ENCODE peak calls at places on chromosomes 13 and 19, in seven cellular contexts. O is CD4-positive, alpha-beta T cell; Y is fibroblast of mammary gland; U is glutamatergic neuron; T is pancreas; X is endothelial cell; H is GM06990. E is an unnamed sample.

GRCh38 chr19:55947532-55947931 is at the start of gene NLRP8:
- DNase-seq in T (no peak), Y (no peak), U (no peak), O (no peak), H (no peak), X (no peak), E (no peak)

GRCh38 chr19:34308381-34309367 is 54.3 kb downstream of the GARRE1 start:
- DNase-seq in H (peak), U (no peak), T (no peak), X (no peak), O (no peak), Y (peak), E (no peak)

GRCh38 chr13:102724923-102725322 is 30.1 kb upstream of the METTL21C start:
- DNase-seq in X (no peak), O (no peak), H (no peak), U (no peak), Y (peak), T (no peak), E (no peak)

GRCh38 chr13:95553614-95554385 is 1.3 kb downstream of the CLDN10 start:
- DNase-seq in O (no peak), U (peak), Y (no peak), X (peak), H (no peak), T (peak), E (peak)

GRCh38 chr19:2534374-2535050 is 58.6 kb downstream of the GADD45B start:
- DNase-seq in Y (peak), X (no peak), U (no peak), T (no peak), O (no peak), H (no peak), E (no peak)

GRCh38 chr13:113105032-113105993 is at the start of gene F7:
- DNase-seq in T (no peak), H (no peak), Y (no peak), O (no peak), U (no peak), X (no peak), E (no peak)

GRCh38 chr19:33818426-33818825 is 21.8 kb downstream of the KCTD15 start:
- DNase-seq in Y (no peak), T (no peak), O (no peak), H (no peak), X (no peak), U (no peak), E (no peak)

GRCh38 chr19:16889429-16889882 is 657 bp downstream of the F2RL3 start:
- DNase-seq in X (no peak), O (no peak), U (no peak), Y (no peak), H (no peak), T (no peak), E (no peak)

GRCh38 chr19:55254625-55254977 is 4.2 kb downstream of the PPP6R1 start:
- DNase-seq in U (no peak), Y (no peak), T (no peak), O (no peak), X (no peak), H (no peak), E (no peak)

GRCh38 chr19:14890616-14891379 is 4.9 kb upstream of the OR7A17 start:
- DNase-seq in O (no peak), U (no peak), T (no peak), Y (no peak), H (no peak), X (no peak), E (no peak)

GRCh38 chr19:55552206-55552605 is 6.9 kb upstream of the SBK3 start:
- DNase-seq in X (no peak), U (no peak), Y (no peak), T (no peak), H (no peak), O (no peak), E (no peak)

GRCh38 chr19:31980851-31981250 is 364.6 kb upstream of the ZNF507 start:
- DNase-seq in Y (no peak), X (no peak), U (no peak), T (no peak), H (no peak), O (no peak), E (no peak)

GRCh38 chr13:77724092-77724491 is 26.6 kb downstream of the SLAIN1 start:
- DNase-seq in X (no peak), Y (no peak), H (no peak), T (no peak), O (no peak), U (no peak), E (no peak)

GRCh38 chr13:110653851-110654250 is 38.5 kb downstream of the NAXD start:
- DNase-seq in H (no peak), T (no peak), X (no peak), U (no peak), Y (no peak), O (no peak), E (no peak)

GRCh38 chr19:56837892-56838679 is 2.4 kb downstream of the PEG3 start:
- DNase-seq in T (peak), X (no peak), U (peak), H (no peak), Y (peak), O (no peak), E (peak)

GRCh38 chr19:3692141-3693029 is 7.9 kb downstream of the PIP5K1C start:
- DNase-seq in T (no peak), X (peak), O (peak), Y (no peak), H (no peak), U (peak), E (no peak)

GRCh38 chr19:30225615-30226463 is 146.3 kb upstream of the ZNF536 start:
- DNase-seq in H (no peak), T (peak), Y (no peak), U (peak), X (no peak), O (no peak), E (peak)

GRCh38 chr19:40610396-40611064 is 9.4 kb downstream of the LTBP4 start:
- DNase-seq in U (no peak), O (peak), Y (no peak), X (no peak), T (peak), H (peak), E (no peak)

GRCh38 chr13:31773538-31773937 is 34.2 kb downstream of the RXFP2 start:
- DNase-seq in T (no peak), H (no peak), Y (peak), U (no peak), X (no peak), O (no peak), E (no peak)

GRCh38 chr19:1312732-1313694 is 27.3 kb downstream of the EFNA2 start:
- DNase-seq in U (no peak), O (no peak), T (peak), Y (peak), X (no peak), H (peak), E (no peak)

GRCh38 chr13:105638446-105638845 is 897.0 kb downstream of the EFNB2 start:
- DNase-seq in U (no peak), Y (no peak), H (no peak), O (no peak), T (no peak), X (no peak), E (no peak)

GRCh38 chr19:44879309-44880065 is 11.6 kb upstream of the TOMM40 start:
- DNase-seq in T (no peak), H (no peak), Y (no peak), X (no peak), U (no peak), O (no peak), E (no peak)

GRCh38 chr19:56091066-56091490 is 30.0 kb downstream of the ZNF787 start:
- DNase-seq in O (no peak), T (no peak), H (no peak), U (no peak), Y (peak), X (no peak), E (no peak)

GRCh38 chr19:45497791-45498190 is 452 bp upstream of the PPM1N start:
- DNase-seq in H (no peak), Y (no peak), O (no peak), X (no peak), T (no peak), U (no peak), E (no peak)

GRCh38 chr13:75480691-75481175 is 1.2 kb downstream of the TBC1D4 start:
- DNase-seq in X (peak), O (no peak), U (peak), Y (peak), H (peak), T (peak), E (peak)

GRCh38 chr13:43411741-43412140 is 375.0 kb downstream of the ENOX1 start:
- DNase-seq in U (no peak), Y (no peak), H (no peak), T (no peak), O (no peak), X (no peak), E (no peak)

GRCh38 chr13:28558567-28558966 is 63.6 kb upstream of the FLT1 start:
- DNase-seq in T (no peak), O (no peak), U (no peak), X (no peak), Y (peak), H (no peak), E (no peak)

GRCh38 chr13:77351326-77351725 is 24.4 kb upstream of the MYCBP2 start:
- DNase-seq in U (no peak), H (no peak), T (no peak), Y (no peak), O (no peak), X (no peak), E (no peak)

GRCh38 chr13:94550030-94550738 is 45.8 kb downstream of the TGDS start:
- DNase-seq in Y (peak), U (no peak), T (no peak), O (no peak), H (no peak), X (no peak), E (no peak)

GRCh38 chr13:58300224-58300623 is 668.7 kb downstream of the PCDH17 start:
- DNase-seq in T (no peak), O (no peak), X (no peak), Y (no peak), H (no peak), U (no peak), E (no peak)

GRCh38 chr13:98921786-98922185 is 56.1 kb downstream of the DOCK9 start:
- DNase-seq in X (no peak), U (no peak), H (no peak), O (no peak), Y (no peak), T (no peak), E (no peak)

GRCh38 chr19:752652-753517 is 2.0 kb downstream of the MISP start:
- DNase-seq in U (peak), X (no peak), H (no peak), Y (peak), T (no peak), O (no peak), E (no peak)

GRCh38 chr19:17424743-17425365 is 5.0 kb downstream of the MVB12A start:
- DNase-seq in T (no peak), H (peak), O (no peak), U (peak), Y (peak), X (peak), E (peak)

GRCh38 chr13:44271915-44272341 is 101.7 kb upstream of the SERP2 start:
- DNase-seq in U (peak), T (no peak), H (no peak), Y (peak), X (no peak), O (no peak), E (no peak)

GRCh38 chr13:22108283-22108897 is 437.5 kb downstream of the FGF9 start:
- DNase-seq in X (no peak), Y (no peak), H (no peak), O (no peak), T (no peak), U (no peak), E (no peak)

GRCh38 chr19:44585371-44586141 is 27.8 kb upstream of the IGSF23 start:
- DNase-seq in U (no peak), X (no peak), T (no peak), O (no peak), Y (peak), H (no peak), E (no peak)

GRCh38 chr13:45046445-45046844 is 57.1 kb downstream of the GPALPP1 start:
- DNase-seq in U (no peak), X (no peak), O (no peak), Y (no peak), H (no peak), T (no peak), E (no peak)

GRCh38 chr19:13627531-13627930 is 121.3 kb upstream of the CACNA1A start:
- DNase-seq in T (no peak), O (no peak), X (no peak), H (no peak), U (no peak), Y (no peak), E (no peak)
- TF ChIP-seq CTCF in T (no peak), O (no peak), X (no peak), H (no peak), U (no peak), Y (no peak), E (no peak)

GRCh38 chr19:19386373-19386869 is 19.1 kb upstream of the GATAD2A start:
- DNase-seq in O (no peak), Y (no peak), T (no peak), H (no peak), X (no peak), U (no peak), E (no peak)
- TF ChIP-seq CTCF in O (no peak), Y (no peak), T (no peak), H (peak), X (no peak), U (no peak), E (no peak)

GRCh38 chr19:4829001-4829712 is 2.4 kb downstream of the TICAM1 start:
- DNase-seq in T (peak), H (peak), U (no peak), X (no peak), Y (no peak), O (no peak), E (peak)
- TF ChIP-seq CTCF in T (no peak), H (peak), U (no peak), X (no peak), Y (no peak), O (no peak), E (peak)

DNA sequence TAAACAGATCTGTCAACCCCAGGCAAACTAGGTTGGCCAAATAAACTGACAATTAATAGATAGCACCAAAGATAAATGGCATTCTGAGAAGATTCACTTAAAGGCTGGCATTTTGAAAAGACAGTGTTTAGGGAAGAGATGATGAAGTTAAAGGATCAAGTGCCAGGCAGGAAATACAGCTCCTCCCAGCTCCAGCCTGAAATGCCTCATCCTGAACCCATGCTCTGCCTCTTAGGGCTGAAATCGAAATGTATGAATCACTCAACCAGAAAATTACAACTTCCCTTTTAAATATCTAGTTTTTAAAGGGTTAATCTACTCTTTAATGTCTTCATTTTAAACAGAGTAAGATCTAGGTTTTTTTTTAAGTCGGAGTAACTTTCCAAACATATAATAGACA is 171.2 kb upstream of the UBL3 start:
- DNase-seq in X (no peak), H (no peak), Y (peak), T (no peak), U (no peak), O (no peak), E (no peak)
- TF ChIP-seq CTCF in X (no peak), H (no peak), Y (no peak), T (no peak), U (no peak), O (no peak), E (no peak)

GRCh38 chr19:50838239-50838638 is 4.9 kb upstream of the KLK15 start:
- DNase-seq in X (no peak), H (no peak), Y (no peak), O (no peak), U (no peak), T (no peak), E (peak)
- TF ChIP-seq CTCF in X (no peak), H (peak), Y (peak), O (no peak), U (no peak), T (no peak), E (peak)

GRCh38 chr19:36051236-36051635 is 2.8 kb downstream of the THAP8 start:
- DNase-seq in T (no peak), U (peak), X (peak), H (no peak), Y (no peak), O (no peak), E (no peak)

GRCh38 chr19:36054733-36055686 is at the start of gene WDR62:
- DNase-seq in T (peak), U (peak), H (peak), Y (peak), X (peak), O (peak), E (peak)

GRCh38 chr19:36058481-36059179 is 3.9 kb downstream of the WDR62 start:
- DNase-seq in O (no peak), H (no peak), T (no peak), Y (no peak), U (no peak), X (no peak), E (no peak)

GRCh38 chr19:36051637-36052036 is 2.4 kb downstream of the THAP8 start:
- DNase-seq in T (no peak), X (no peak), Y (no peak), U (no peak), O (no peak), H (no peak), E (no peak)

GRCh38 chr19:36054119-36054732 is at the start of gene THAP8:
- DNase-seq in O (peak), H (peak), T (peak), Y (peak), X (peak), U (peak), E (peak)
- TF ChIP-seq CTCF in O (peak), H (peak), T (no peak), Y (peak), X (no peak), U (peak), E (peak)

DNA sequence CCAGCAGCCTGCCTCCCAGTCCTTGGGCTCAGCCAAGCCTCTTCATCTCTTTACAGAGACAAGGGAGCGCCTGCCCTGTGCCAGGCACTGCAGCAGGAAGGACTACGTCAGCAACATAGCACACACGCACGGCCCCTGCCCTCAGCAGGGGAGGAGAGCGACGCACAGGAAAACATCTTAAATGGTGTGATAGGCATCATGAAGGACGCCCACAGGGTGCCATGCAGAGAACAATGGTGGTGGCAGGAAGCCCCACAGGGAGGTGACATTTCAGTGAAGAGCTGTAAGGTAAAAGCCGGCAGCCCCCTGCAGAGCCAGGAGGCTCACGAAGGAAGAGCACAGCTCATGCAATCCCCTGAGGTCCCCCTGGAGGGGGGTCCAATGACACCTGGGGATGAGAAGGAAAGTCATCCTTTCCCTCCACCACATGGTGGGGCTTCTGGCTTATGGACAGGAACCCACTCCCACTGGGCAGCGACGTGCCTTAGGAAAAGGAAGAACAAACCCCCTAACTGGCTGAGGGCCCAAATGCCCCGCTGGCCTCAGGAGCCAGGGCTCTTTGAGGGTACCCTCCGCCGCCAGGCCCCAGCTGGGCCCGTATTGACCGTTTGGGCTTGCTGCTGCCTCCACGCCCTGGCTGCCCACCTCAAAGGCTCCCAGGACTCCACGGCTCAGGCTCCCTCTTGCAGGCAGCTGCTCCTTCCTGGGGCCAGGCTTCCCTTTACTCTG is 37.3 kb upstream of the C13orf42 start:
- DNase-seq in T (no peak), Y (no peak), H (no peak), O (no peak), U (peak), X (peak), E (no peak)
- TF ChIP-seq CTCF in T (no peak), Y (no peak), H (no peak), O (no peak), U (peak), X (no peak), E (no peak)